ENCODE peak calls at places on chromosomes 2 and 18, in six cellular contexts. I is cardiac muscle cell, A is breast epithelium, Z is foreskin fibroblast, O is skeletal muscle cell, F is colonic mucosa. N is an unnamed sample.

GRCh38 chr2:141242008-141242407 is 888.8 kb downstream of the LRP1B start:
- DNase-seq in A (no peak), F (no peak), Z (no peak), O (no peak), I (no peak), N (no peak)

GRCh38 chr2:102064679-102065674 is 73.2 kb downstream of the IL1R2 start:
- DNase-seq in A (no peak), I (no peak), F (no peak), Z (peak), O (no peak), N (no peak)

GRCh38 chr18:31116853-31117595 is 14.8 kb upstream of the DSC2 start:
- DNase-seq in A (no peak), Z (no peak), O (no peak), F (no peak), I (no peak), N (no peak)

GRCh38 chr2:152740743-152741328 is 22.4 kb downstream of the ARL6IP6 start:
- DNase-seq in O (no peak), A (no peak), I (peak), F (no peak), Z (peak), N (peak)

GRCh38 chr2:108630567-108631405 is 88.5 kb upstream of the RANBP2 start:
- DNase-seq in Z (no peak), F (no peak), I (no peak), A (no peak), O (no peak), N (no peak)

GRCh38 chr2:150138587-150138986 is 348.9 kb downstream of the RND3 start:
- DNase-seq in I (no peak), F (no peak), A (no peak), O (no peak), Z (no peak), N (peak)

GRCh38 chr18:77203851-77204250 is 45.8 kb upstream of the GALR1 start:
- DNase-seq in I (no peak), A (no peak), O (no peak), Z (no peak), F (no peak), N (no peak)

GRCh38 chr2:220892018-220892634 is 680.0 kb downstream of the EPHA4 start:
- DNase-seq in A (no peak), O (no peak), F (no peak), I (no peak), Z (no peak), N (no peak)

GRCh38 chr2:217061916-217062315 is 202.1 kb upstream of the TNP1 start:
- DNase-seq in F (no peak), O (no peak), A (no peak), Z (no peak), I (no peak), N (no peak)

GRCh38 chr2:72625359-72625758 is 200.5 kb downstream of the EXOC6B start:
- DNase-seq in I (no peak), F (no peak), O (no peak), A (no peak), Z (no peak), N (no peak)

GRCh38 chr2:149008381-149008780 is 30.1 kb upstream of the LYPD6B start:
- DNase-seq in I (no peak), O (no peak), F (no peak), A (no peak), Z (no peak), N (no peak)

GRCh38 chr2:54577944-54578667 is 122.0 kb downstream of the SPTBN1 start:
- DNase-seq in Z (no peak), F (no peak), O (no peak), I (no peak), A (no peak), N (no peak)

GRCh38 chr18:68948622-68949021 is 150.7 kb downstream of the CCDC102B start:
- DNase-seq in Z (no peak), I (no peak), F (no peak), A (no peak), O (no peak), N (no peak)

GRCh38 chr2:160703648-160704585 is 210.3 kb upstream of the RBMS1 start:
- DNase-seq in I (peak), A (no peak), Z (peak), F (no peak), O (no peak), N (no peak)

GRCh38 chr18:58222439-58223125 is 178.6 kb downstream of the NEDD4L start:
- DNase-seq in I (no peak), O (no peak), Z (peak), A (no peak), F (no peak), N (no peak)

GRCh38 chr2:239322414-239323086 is 78.3 kb downstream of the HDAC4 start:
- DNase-seq in F (peak), A (peak), Z (peak), O (no peak), I (no peak), N (no peak)

DNA sequence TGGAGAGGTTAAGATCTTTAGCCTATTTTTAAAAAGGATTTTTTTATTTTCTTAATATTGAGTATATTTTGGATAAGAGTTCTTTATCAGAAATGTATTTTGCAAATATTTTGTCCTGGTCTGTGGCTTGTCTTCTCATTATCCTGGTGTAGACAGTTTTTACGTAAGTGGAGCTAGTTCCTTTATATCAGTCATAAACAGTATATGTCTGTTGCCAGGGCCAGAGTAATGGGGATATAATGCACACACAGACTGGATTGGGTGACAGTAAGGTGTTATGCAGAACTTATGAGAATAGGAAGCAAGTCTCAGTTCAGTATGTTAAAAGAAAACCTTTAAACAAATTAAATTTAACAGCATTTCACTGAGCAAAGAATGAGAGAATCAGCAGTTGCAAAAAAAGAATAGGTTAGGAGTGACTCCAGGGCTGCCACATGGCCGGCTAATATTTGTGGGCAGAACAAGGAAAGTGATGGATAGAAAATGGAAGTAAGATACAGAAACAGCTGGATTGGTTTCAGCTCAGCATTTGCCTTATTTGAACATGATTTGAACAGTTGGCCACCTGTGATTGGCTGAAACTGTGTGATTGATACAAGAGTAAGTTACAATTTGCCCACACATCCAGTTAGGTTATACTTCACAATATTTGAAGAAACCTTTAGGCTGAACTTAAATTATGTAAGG is 61.1 kb upstream of the ZNG1B start:
- DNase-seq in I (no peak), Z (no peak), F (no peak), O (no peak), A (no peak), N (no peak)
- H3K4me3 ChIP-seq in I (no peak), Z (no peak), F (no peak), O (no peak), A (no peak), N (no peak)

GRCh38 chr2:181684454-181685149 is 4.3 kb upstream of the NEUROD1 start:
- DNase-seq in I (no peak), A (no peak), F (no peak), Z (no peak), O (no peak), N (no peak)
- H3K4me3 ChIP-seq in I (no peak), A (no peak), F (no peak), Z (no peak), O (no peak), N (no peak)

GRCh38 chr2:240449764-240450531 is 14.5 kb downstream of the GPC1 start:
- DNase-seq in Z (no peak), F (no peak), I (no peak), O (no peak), A (no peak), N (no peak)
- H3K4me3 ChIP-seq in Z (no peak), F (no peak), I (no peak), O (no peak), A (no peak), N (no peak)

GRCh38 chr18:9735238-9735637 is 27.1 kb downstream of the RAB31 start:
- DNase-seq in O (no peak), A (no peak), F (no peak), Z (no peak), I (no peak), N (no peak)
- H3K4me3 ChIP-seq in O (no peak), A (no peak), F (no peak), Z (no peak), I (no peak), N (no peak)

DNA sequence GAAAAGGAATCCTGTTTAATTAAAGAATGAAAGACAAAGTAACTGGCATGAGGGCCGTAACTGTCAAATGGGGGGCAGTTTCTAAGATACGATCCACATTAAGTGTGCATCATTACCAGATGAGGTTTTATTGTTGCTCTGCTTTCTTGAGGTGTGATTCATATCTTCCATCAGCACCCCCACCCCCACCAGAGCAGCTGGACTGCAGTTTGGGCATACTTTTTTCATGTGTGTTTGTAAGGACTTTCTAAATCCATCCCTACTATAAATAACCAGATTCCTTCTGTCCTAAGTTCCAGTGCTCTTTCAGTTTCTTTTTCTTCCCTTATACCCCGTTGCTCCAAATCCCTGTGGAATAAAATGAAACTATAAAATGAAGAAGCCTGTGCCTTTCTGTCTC is 142.1 kb downstream of the CDCA7 start:
- DNase-seq in A (no peak), Z (peak), O (peak), F (no peak), I (no peak), N (no peak)
- H3K4me3 ChIP-seq in A (no peak), Z (peak), O (no peak), F (no peak), I (no peak), N (no peak)

GRCh38 chr2:162037028-162037795 is 36.8 kb downstream of the DPP4 start:
- DNase-seq in O (no peak), A (no peak), I (peak), F (no peak), Z (no peak), N (no peak)

GRCh38 chr2:162038676-162039075 is 35.3 kb downstream of the DPP4 start:
- DNase-seq in F (no peak), O (no peak), Z (no peak), I (no peak), A (no peak), N (no peak)

GRCh38 chr2:162041465-162041864 is 32.5 kb downstream of the DPP4 start:
- DNase-seq in I (no peak), F (no peak), Z (no peak), O (no peak), A (no peak), N (no peak)

GRCh38 chr2:162043132-162043531 is 30.9 kb downstream of the DPP4 start:
- DNase-seq in O (no peak), Z (no peak), A (no peak), I (no peak), F (no peak), N (no peak)

DNA sequence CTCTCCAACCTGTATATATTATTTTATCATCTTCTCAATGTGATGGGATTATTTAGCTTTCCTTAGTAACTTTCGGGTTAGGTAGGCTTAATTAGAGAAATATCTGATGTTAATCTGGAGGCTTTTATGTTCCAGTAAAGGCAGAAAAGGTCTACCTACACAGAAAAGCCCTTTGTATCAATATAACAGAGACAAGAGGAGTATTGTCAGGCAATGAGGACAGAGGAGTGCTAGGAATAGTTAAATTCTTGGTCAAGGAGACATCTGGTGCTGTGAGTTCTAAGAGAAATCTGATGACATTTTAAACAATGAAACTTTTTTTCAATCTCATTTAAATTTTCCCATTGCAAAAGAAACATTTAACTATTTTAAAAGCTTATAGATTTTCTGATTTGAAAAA is 36.1 kb downstream of the DPP4 start:
- DNase-seq in O (no peak), F (no peak), A (no peak), I (no peak), Z (no peak), N (no peak)
- H3K4me3 ChIP-seq in O (no peak), F (no peak), A (no peak), I (no peak), Z (no peak), N (no peak)

DNA sequence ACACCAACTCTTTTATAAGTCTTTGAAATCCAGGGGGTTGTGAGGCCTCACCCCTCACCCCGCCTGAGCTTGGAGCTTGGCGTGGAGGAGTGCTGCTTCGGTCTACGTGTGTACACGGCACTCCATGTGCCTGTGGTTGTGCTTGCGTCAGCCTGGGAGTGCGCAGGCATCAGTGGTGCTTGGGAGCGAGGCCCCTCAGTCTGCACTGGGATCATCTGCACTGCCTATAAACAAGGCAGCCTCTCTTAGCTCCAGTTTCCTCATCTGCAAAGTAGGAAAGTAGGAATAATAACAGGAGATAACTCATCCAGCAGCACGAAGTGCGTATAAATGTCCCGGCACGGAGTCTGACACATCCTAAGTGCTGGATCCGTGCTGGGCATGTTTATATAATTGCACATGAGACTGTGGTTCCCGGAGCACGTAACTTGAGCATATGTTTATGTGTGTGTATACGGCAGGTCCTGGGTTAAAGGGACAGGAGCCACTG is 1.2 kb downstream of the GYPC start:
- DNase-seq in F (peak), O (peak), Z (peak), A (no peak), I (no peak), N (peak)
- H3K4me3 ChIP-seq in F (peak), O (peak), Z (peak), A (peak), I (peak), N (peak)

DNA sequence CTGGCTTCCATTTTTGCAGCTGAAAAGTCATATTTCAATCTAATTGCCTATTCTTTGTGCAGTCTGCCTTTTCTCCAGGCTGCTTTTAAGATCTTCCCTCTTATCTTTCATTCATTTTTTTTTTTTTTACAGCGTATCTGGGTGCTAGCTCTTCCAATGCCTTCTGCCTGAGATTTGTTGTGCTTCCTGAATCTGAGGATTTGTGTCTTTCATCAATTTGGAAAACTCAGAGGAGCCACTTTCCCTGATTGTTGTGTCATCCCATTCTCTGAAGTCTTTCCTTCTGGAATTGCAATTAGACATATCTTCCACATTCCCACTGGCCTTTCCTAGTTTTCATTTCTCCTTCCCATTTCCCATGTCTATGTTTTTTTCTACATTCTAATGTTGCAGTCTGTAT is 21.9 kb upstream of the ACKR3 start:
- DNase-seq in A (no peak), Z (no peak), I (no peak), O (no peak), F (no peak), N (no peak)
- H3K4me3 ChIP-seq in A (no peak), Z (no peak), I (no peak), O (no peak), F (no peak), N (no peak)